ENCODE peak calls at places on chromosomes 2 and 18, in four cellular contexts. W, V, K and Z are unnamed samples.

GRCh38 chr2:46118656-46119338 is 178.4 kb upstream of the EPAS1 start:
- DNase-seq in V (no peak), K (no peak), W (no peak), Z (no peak)

GRCh38 chr2:3575534-3576324 is 669 bp downstream of the RPS7 start:
- DNase-seq in V (peak; percentile 22), K (no peak), W (peak; percentile 26), Z (no peak)

GRCh38 chr18:63867368-63867767 is 20.1 kb upstream of the SERPINB2 start:
- DNase-seq in W (no peak), K (no peak), V (no peak), Z (no peak)

GRCh38 chr2:118202707-118203303 is 114.5 kb downstream of the INSIG2 start:
- DNase-seq in V (peak; percentile 42), K (peak; percentile 33), W (peak; percentile 39), Z (no peak)

GRCh38 chr18:36905560-36905959 is 76.6 kb downstream of the KIAA1328 start:
- DNase-seq in W (no peak), K (no peak), V (no peak), Z (no peak)

GRCh38 chr2:1836321-1836860 is 92.1 kb upstream of the PXDN start:
- DNase-seq in K (no peak), V (no peak), W (no peak), Z (no peak)

GRCh38 chr18:76354348-76354747 is 140.7 kb downstream of the ZNF516 start:
- DNase-seq in V (no peak), K (no peak), W (no peak), Z (no peak)

GRCh38 chr2:42021490-42021889 is 26.3 kb upstream of the PKDCC start:
- DNase-seq in W (no peak), V (no peak), K (no peak), Z (no peak)

GRCh38 chr2:1788478-1788959 is 44.2 kb upstream of the PXDN start:
- DNase-seq in V (no peak), W (no peak), K (no peak), Z (no peak)

GRCh38 chr2:12057436-12058166 is 311.2 kb downstream of the LPIN1 start:
- DNase-seq in K (no peak), V (no peak), W (peak; percentile 10), Z (peak; percentile 22)

GRCh38 chr2:237213325-237214040 is 127.8 kb downstream of the COPS8 start:
- DNase-seq in V (no peak), K (no peak), W (no peak), Z (peak; percentile 58)

GRCh38 chr18:24731158-24731557 is 270.7 kb downstream of the HRH4 start:
- DNase-seq in K (no peak), V (no peak), W (no peak), Z (no peak)

GRCh38 chr18:72056171-72056570 is 488.0 kb downstream of the CBLN2 start:
- DNase-seq in W (no peak), V (no peak), K (no peak), Z (no peak)

GRCh38 chr2:240375024-240375645 is 60.3 kb upstream of the GPC1 start:
- DNase-seq in V (no peak), W (no peak), K (no peak), Z (no peak)

GRCh38 chr18:32373995-32374394 is 96.7 kb downstream of the GAREM1 start:
- DNase-seq in K (no peak), W (no peak), V (no peak), Z (no peak)

GRCh38 chr2:236507393-236508085 is 62.1 kb upstream of the ACKR3 start:
- DNase-seq in W (peak; percentile 26), K (no peak), V (peak; percentile 50), Z (peak; percentile 38)

GRCh38 chr2:213834331-213834730 is 550.1 kb downstream of the SPAG16 start:
- DNase-seq in V (no peak), K (peak; percentile 3), W (no peak), Z (no peak)

GRCh38 chr2:8536686-8537571 is 144.9 kb upstream of the ID2 start:
- DNase-seq in W (no peak), V (no peak), K (no peak), Z (no peak)

GRCh38 chr2:47089083-47089464 is 66.0 kb downstream of the STPG4 start:
- DNase-seq in K (no peak), W (no peak), V (no peak), Z (no peak)

GRCh38 chr2:84676295-84676694 is 160.0 kb downstream of the DNAH6 start:
- DNase-seq in W (no peak), V (no peak), K (no peak), Z (no peak)

GRCh38 chr2:10448208-10448645 is at the start of gene ODC1:
- DNase-seq in V (peak; percentile 97), K (peak; percentile 80), W (peak; percentile 97), Z (peak; percentile 93)

GRCh38 chr2:120703330-120703994 is 32.2 kb upstream of the GLI2 start:
- DNase-seq in K (no peak), V (no peak), W (no peak), Z (no peak)

GRCh38 chr18:57942493-57942892 is 101.5 kb upstream of the NEDD4L start:
- DNase-seq in V (no peak), W (no peak), K (no peak), Z (no peak)

GRCh38 chr2:128289439-128289838 is 29.2 kb downstream of the HS6ST1 start:
- DNase-seq in K (no peak), V (no peak), W (no peak), Z (peak; percentile 11)

DNA sequence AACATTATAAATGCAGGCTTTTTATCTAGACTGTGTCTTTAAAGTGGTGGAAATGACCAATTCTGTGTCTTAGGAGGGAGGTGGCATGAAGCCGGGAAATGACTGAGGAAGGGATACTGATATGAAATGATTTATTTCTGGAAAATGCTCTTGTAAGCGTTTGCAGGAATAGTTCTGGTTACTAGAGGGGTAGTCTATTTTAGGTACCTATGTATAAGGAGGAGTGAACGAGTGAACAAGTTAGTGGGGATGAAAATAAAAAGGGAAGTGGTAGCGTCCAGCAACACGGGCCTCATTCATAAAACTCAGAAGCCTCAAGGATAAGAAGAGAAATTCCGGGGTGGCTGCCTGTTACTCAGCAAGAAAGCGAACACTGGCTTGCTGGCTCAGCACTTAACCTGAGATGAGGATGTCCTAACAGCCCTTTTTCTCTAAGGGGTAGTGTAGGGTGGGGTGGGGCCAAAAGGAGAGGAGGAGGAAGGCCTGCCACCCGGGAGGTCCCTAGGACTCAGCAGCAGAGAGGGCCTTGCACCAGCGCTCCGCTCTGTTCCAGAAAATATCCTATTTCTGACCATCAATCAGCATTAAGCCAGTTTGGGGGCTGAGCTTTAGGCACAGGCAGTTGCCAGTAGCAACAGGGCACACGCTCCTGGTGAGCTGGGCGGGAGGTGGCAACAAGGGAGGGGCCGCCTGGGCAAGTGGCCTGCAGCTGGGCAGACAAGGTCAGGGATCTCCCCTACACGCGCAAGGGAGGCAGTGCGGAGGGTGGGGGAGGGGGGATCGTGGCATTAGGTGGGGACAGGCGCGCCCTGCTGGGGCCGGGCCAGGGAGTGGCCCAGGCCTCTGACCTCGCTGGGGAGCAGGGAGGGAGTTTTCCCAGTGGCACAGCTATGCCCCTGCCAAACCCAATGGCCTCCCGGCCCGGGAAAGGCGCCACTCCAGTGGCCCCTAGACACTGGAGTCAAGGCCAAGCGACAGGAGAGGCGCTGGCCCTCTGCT is 303.0 kb downstream of the NCKAP5 start:
- DNase-seq in V (no peak), K (peak; percentile 34), W (no peak), Z (peak; percentile 53)
- H3K27ac ChIP-seq in V (no peak overlapping the region), K (peak overlapping the region; percentile 89), W (no peak overlapping the region), Z (peak overlapping the region; percentile 52)

GRCh38 chr2:197515277-197515797 is 529 bp upstream of the MOB4 start:
- DNase-seq in W (peak; percentile 6), V (peak; percentile 13), K (no peak), Z (no peak)

GRCh38 chr2:197515798-197516761 is at the start of gene MOB4:
- DNase-seq in K (peak; percentile 73), W (peak; percentile 93), V (peak; percentile 88), Z (peak; percentile 96)

GRCh38 chr2:197517150-197517549 is 1.3 kb downstream of the MOB4 start:
- DNase-seq in V (no peak), W (no peak), K (no peak), Z (no peak)

GRCh38 chr2:197514754-197515153 is 1.1 kb upstream of the MOB4 start:
- DNase-seq in W (no peak), K (no peak), V (no peak), Z (no peak)
- H3K27ac ChIP-seq in W (peak overlapping the region; percentile 94), K (peak overlapping the region; percentile 94), V (peak overlapping the region; percentile 86), Z (peak overlapping the region; percentile 97)

GRCh38 chr18:79406708-79407107 is 11.0 kb downstream of the NFATC1 start:
- DNase-seq in K (no peak), V (no peak), W (no peak), Z (peak; percentile 13)
- H3K27ac ChIP-seq in K (no peak overlapping the region), V (peak overlapping the region; percentile 92), W (no peak overlapping the region), Z (peak overlapping the region; percentile 66)

DNA sequence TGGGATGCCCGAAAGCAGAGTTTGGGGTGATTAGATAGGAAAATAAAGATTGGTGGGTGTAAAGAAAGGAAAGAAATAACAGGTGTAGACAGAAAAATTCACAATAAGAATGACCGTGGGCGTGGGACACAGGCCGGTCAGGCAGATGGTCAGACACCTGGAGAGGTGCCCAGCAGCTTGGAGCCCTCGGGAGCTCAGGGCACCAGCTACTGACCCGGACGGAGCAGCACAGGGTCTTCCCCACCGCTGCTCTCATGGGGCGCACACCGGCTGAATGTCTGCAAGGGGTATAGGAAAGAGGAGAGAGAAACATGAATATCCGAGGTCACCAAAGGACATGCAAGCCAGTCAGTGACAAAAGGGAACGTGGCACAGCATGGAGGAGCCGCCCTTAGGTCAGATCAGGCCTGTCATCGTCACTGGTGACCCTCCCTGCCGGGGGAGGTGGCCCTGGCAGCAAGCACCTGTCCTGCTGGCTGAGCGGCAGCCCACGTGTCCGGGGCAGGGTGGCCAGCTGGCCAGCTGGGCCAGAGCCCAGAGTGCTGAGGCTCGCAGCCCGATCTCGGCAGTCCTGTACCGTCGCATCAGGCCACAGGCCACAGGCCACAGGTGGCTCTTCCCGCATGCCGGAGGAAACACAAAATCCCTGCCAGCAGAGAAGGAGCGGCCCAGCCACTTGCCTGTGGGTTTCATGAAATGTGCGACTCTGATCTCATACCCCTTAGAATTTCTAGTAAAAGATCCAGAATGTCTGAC is 112.0 kb upstream of the NDUFV2 start:
- DNase-seq in W (no peak), K (no peak), V (no peak), Z (peak; percentile 28)
- H3K27ac ChIP-seq in W (no peak overlapping the region), K (no peak overlapping the region), V (no peak overlapping the region), Z (no peak overlapping the region)